ENCODE peak calls at places on chromosome 1, in eight cellular contexts. M is suprapubic skin, U is H1, Z is breast epithelium, A is stomach, F is transverse colon, D is K562, J is HepG2. G is an unnamed sample.

GRCh38 chr1:109112056-109112651 is 1.8 kb upstream of the ELAPOR1 start:
- DNase-seq in M (no peak), U (no peak), Z (no peak), A (no peak), F (no peak), D (peak), J (peak), G (no peak)

GRCh38 chr1:204506969-204507316 is 9.3 kb upstream of the MDM4 start:
- DNase-seq in M (peak), U (peak), Z (peak), A (peak), F (peak), D (peak), J (peak), G (peak)

GRCh38 chr1:202590975-202591411 is 119.3 kb downstream of the SYT2 start:
- DNase-seq in M (no peak), U (no peak), Z (no peak), A (no peak), F (no peak), D (no peak), J (no peak), G (no peak)

GRCh38 chr1:208527197-208527596 is 283.0 kb upstream of the PLXNA2 start:
- DNase-seq in M (no peak), U (no peak), Z (no peak), A (no peak), F (no peak), D (no peak), J (no peak), G (no peak)

GRCh38 chr1:116504308-116505156 is 66.3 kb downstream of the CD58 start:
- DNase-seq in M (peak), U (no peak), Z (no peak), A (peak), F (peak), D (peak), J (no peak), G (no peak)

GRCh38 chr1:31659889-31660288 is 15.2 kb upstream of the PEF1 start:
- DNase-seq in M (no peak), U (no peak), Z (no peak), A (no peak), F (no peak), D (no peak), J (no peak), G (no peak)

GRCh38 chr1:26848947-26849774 is 13.8 kb upstream of the SFN start:
- DNase-seq in M (no peak), U (no peak), Z (no peak), A (peak), F (peak), D (no peak), J (peak), G (no peak)

GRCh38 chr1:28176492-28177470 is at the start of gene PTAFR:
- DNase-seq in M (no peak), U (no peak), Z (no peak), A (no peak), F (peak), D (no peak), J (no peak), G (no peak)

GRCh38 chr1:58739851-58740466 is 40.1 kb upstream of the MYSM1 start:
- DNase-seq in M (no peak), U (no peak), Z (no peak), A (no peak), F (no peak), D (peak), J (peak), G (no peak)

DNA sequence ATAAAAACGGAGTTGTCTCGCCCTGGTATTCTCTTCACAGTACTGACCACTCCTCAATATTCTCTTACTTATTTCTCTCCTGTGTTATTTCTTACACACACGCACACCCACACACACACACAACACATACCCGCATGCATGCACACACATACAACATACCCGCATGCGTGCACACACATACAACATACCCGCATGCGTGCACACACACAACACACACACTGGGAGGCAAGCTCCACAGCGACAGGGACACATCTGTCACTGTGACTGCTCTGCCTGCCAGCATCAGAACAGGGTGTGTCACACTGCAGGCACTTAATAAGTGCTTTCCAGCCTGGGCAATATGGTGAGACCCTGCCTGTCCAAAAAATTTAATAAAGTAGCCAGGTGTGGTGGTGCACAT is 20.8 kb upstream of the DDOST start:
- DNase-seq in M (no peak), U (no peak), Z (no peak), A (no peak), F (no peak), D (no peak), J (no peak), G (no peak)
- TF ChIP-seq CTCF in M (no peak), U (no peak), Z (no peak), A (no peak), F (no peak), D (no peak), J (no peak), G (no peak)

DNA sequence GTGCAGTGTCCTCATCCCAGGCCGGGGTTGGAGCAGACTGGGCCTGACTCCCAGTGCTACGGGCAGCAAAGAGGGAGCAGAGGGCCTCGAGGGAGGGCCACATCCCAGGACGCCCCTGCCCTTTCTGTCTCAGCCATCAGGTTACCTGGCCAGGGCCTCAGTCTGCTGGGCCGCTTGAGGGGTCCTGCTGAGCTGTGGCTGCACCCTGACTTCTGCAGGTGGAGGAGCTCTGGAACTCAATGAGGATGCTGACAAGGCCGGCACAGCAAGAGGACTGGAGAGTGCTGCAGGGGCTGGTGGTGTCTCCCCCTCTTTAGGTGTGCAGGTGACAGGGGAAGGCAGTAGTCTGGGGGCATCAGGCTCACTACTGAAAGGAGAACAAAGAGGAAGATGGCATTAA is 3.3 kb downstream of the ZNF692 start:
- DNase-seq in M (no peak), U (no peak), Z (no peak), A (no peak), F (no peak), D (no peak), J (no peak), G (no peak)
- TF ChIP-seq POLR2AphosphoS5 in M (no peak), U (no peak), Z (no peak), A (no peak), F (no peak), D (no peak), J (no peak), G (no peak)

GRCh38 chr1:1324084-1324523 is 356 bp downstream of the INTS11 start:
- DNase-seq in M (no peak), U (no peak), Z (no peak), A (no peak), F (no peak), D (no peak), J (no peak), G (no peak)

GRCh38 chr1:1322952-1323351 is 1.5 kb downstream of the INTS11 start:
- DNase-seq in M (no peak), U (no peak), Z (no peak), A (no peak), F (no peak), D (no peak), J (no peak), G (no peak)

GRCh38 chr1:1325288-1326074 is 879 bp downstream of the CPTP start:
- DNase-seq in M (no peak), U (no peak), Z (peak), A (peak), F (peak), D (no peak), J (no peak), G (no peak)

GRCh38 chr1:1326075-1326605 is 1.5 kb downstream of the CPTP start:
- DNase-seq in M (no peak), U (no peak), Z (no peak), A (no peak), F (no peak), D (no peak), J (no peak), G (no peak)

GRCh38 chr1:1324524-1325287 is at the start of the genes CPTP and INTS11:
- DNase-seq in M (peak), U (no peak), Z (peak), A (peak), F (peak), D (peak), J (peak), G (peak)
- TF ChIP-seq POLR2A in M (no peak), U (no peak), Z (peak), A (no peak), F (peak), D (peak), J (no peak), G (peak)

DNA sequence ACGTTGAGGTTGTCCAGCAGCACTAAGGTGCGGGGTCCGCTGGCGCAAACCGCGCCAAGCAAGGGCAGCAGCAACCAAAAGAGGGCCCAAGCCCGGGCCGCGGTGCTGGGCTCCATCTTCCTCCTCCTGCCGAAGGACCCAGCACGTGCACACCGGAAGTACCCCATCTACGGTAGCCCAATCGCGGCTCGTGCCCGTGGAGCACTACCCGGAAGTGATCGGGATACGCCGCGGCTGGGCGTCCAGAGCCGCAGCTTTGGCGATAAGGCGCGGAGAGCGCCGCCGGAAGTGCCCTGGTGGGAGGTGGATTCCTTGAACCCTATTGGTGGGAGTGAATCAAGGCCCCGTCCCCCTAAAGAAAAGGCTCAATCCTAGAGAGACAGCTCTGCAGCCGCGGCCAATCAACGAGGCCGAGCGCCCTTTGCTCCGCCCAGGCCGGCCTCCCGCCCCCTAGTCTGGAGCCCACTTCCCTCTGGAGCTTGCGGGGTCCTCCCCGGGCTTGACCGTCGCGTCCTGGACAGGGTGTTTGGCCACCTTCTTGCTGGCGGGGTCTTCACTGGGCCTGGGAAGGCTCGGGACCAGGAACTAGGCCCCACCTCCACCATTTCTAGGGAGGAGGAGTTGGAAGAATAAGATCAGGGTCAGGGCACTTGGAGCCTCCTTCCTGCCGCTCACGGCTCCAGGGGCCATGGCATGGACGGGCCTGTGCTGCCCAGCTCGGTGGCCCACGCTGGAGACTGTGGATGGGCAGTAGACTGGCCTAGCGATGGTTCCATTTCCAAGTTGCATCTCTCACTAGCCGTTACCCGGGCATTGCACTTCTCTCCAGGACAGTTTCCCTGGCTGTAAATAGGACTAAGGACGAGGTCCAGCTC is at the start of gene DDOST:
- DNase-seq in M (peak), U (peak), Z (peak), A (peak), F (peak), D (peak), J (peak), G (peak)
- TF ChIP-seq CTCF in M (peak), U (peak), Z (no peak), A (peak), F (peak), D (peak), J (peak), G (peak)

GRCh38 chr1:187794561-187794960 is 965.8 kb downstream of the PLA2G4A start:
- DNase-seq in M (no peak), U (no peak), Z (no peak), A (no peak), F (no peak), D (no peak), J (no peak), G (no peak)

GRCh38 chr1:187790724-187791123 is 962.0 kb downstream of the PLA2G4A start:
- DNase-seq in M (no peak), U (no peak), Z (no peak), A (no peak), F (no peak), D (no peak), J (no peak), G (no peak)

GRCh38 chr1:187787696-187788095 is 958.9 kb downstream of the PLA2G4A start:
- DNase-seq in M (no peak), U (no peak), Z (no peak), A (no peak), F (no peak), D (no peak), J (no peak), G (no peak)

GRCh38 chr1:187788686-187789085 is 959.9 kb downstream of the PLA2G4A start:
- DNase-seq in M (no peak), U (no peak), Z (no peak), A (no peak), F (no peak), D (no peak), J (no peak), G (no peak)
- TF ChIP-seq POLR2AphosphoS5 in M (no peak), U (no peak), Z (no peak), A (no peak), F (no peak), D (no peak), J (no peak), G (no peak)